ENCODE peak calls at places on chromosomes 5 and 9, in six cellular contexts. Q is DND-41, U is hepatocyte, I is PC-3, V is OCI-LY7, N is H9. K is an unnamed sample.

GRCh38 chr5:163385276-163385675 is 52.1 kb upstream of the CCNG1 start:
- DNase-seq in Q (no peak), V (no peak), N (no peak), I (no peak), U (no peak), K (no peak)

GRCh38 chr9:109799792-109800191 is 19.8 kb downstream of the PALM2AKAP2 start:
- DNase-seq in N (no peak), U (no peak), I (peak; percentile 47), V (no peak), Q (no peak), K (no peak)

GRCh38 chr9:123031963-123032362 is 1.5 kb upstream of the GPR21 start:
- DNase-seq in I (no peak), U (no peak), Q (no peak), V (no peak), N (no peak), K (no peak)

GRCh38 chr5:74056102-74056788 is 430.2 kb downstream of the ARHGEF28 start:
- DNase-seq in V (no peak), I (no peak), Q (no peak), N (no peak), U (no peak), K (no peak)

GRCh38 chr9:90141723-90142122 is 500.9 kb downstream of the DIRAS2 start:
- DNase-seq in Q (no peak), N (no peak), I (peak; percentile 31), V (peak; percentile 48), U (peak; percentile 40), K (no peak)

GRCh38 chr5:151040211-151040747 is 19.9 kb downstream of the GPX3 start:
- DNase-seq in V (no peak), N (no peak), U (peak; percentile 51), I (peak; percentile 90), Q (no peak), K (peak; percentile 38)

GRCh38 chr9:84953797-84954695 is 284.5 kb downstream of the NTRK2 start:
- DNase-seq in I (peak; percentile 25), Q (peak; percentile 35), U (peak; percentile 88), N (peak; percentile 87), V (peak; percentile 32), K (peak; percentile 33)

GRCh38 chr5:140855772-140856674 is at the start of gene PCDHA10:
- DNase-seq in I (no peak), N (peak; percentile 60), V (peak; percentile 18), U (peak; percentile 72), Q (no peak), K (no peak)

GRCh38 chr9:522658-523057 is 308.0 kb downstream of the DOCK8 start:
- DNase-seq in V (no peak), U (no peak), N (no peak), I (no peak), Q (no peak), K (no peak)

GRCh38 chr9:133979124-133979920 is 12.8 kb downstream of the VAV2 start:
- DNase-seq in V (peak; percentile 86), Q (no peak), U (peak; percentile 46), N (peak; percentile 31), I (no peak), K (no peak)

GRCh38 chr9:106420511-106420944 is 442.4 kb upstream of the ZNF462 start:
- DNase-seq in N (no peak), I (peak; percentile 92), V (no peak), Q (no peak), U (peak; percentile 34), K (peak; percentile 9)

GRCh38 chr5:154376481-154376880 is 69.3 kb upstream of the SAP30L start:
- DNase-seq in Q (no peak), V (no peak), U (no peak), I (no peak), N (no peak), K (no peak)

GRCh38 chr5:169946743-169947142 is 33.6 kb downstream of the INSYN2B start:
- DNase-seq in V (no peak), I (no peak), Q (no peak), U (no peak), N (no peak), K (no peak)

GRCh38 chr5:25362799-25363198 is 718.0 kb upstream of the CDH10 start:
- DNase-seq in Q (no peak), I (peak; percentile 64), U (no peak), V (no peak), N (peak; percentile 33), K (no peak)

GRCh38 chr5:160466121-160466520 is 44.5 kb downstream of the PTTG1 start:
- DNase-seq in U (no peak), V (no peak), I (no peak), Q (no peak), N (no peak), K (no peak)

GRCh38 chr5:154220625-154221024 is 30.1 kb downstream of the GALNT10 start:
- DNase-seq in N (no peak), V (no peak), Q (no peak), U (no peak), I (peak; percentile 74), K (no peak)

DNA sequence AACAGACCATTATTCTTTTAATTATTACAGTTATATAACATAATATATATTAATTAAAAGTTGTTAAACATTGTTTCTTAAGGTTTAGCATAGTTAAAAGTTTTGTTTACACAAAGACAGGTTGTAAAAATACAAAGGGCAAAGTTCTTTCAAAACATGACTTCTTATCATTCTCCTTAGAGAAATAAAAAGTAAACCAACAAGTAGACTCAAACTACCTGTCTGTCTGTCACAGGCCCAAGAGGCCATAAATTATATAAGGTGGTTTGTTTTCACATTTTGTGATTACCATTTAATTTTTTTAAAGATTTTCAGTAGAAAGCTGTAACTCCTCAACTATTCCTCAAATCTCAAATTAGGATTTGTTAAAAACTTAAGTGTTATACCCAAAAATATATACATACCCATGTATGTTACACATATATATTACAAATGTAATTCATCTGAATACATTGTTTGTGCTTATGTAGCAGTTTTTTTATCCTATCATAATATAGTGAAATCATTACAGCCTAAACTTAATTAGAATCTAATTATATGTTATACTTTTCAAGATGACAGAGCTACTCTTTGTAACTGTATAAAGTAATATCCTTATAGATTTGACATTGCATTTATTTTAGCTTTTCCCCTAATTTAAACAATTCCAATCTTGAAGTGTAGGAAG is 93.8 kb upstream of the GRHPR start:
- DNase-seq in N (no peak), I (no peak), U (no peak), Q (no peak), V (no peak), K (no peak)
- H3K4me2 ChIP-seq in N (no peak overlapping the region), I (no peak overlapping the region), U (peak overlapping the region; percentile 14), Q (no peak overlapping the region), V (peak overlapping the region; percentile 76), K (no peak overlapping the region)

DNA sequence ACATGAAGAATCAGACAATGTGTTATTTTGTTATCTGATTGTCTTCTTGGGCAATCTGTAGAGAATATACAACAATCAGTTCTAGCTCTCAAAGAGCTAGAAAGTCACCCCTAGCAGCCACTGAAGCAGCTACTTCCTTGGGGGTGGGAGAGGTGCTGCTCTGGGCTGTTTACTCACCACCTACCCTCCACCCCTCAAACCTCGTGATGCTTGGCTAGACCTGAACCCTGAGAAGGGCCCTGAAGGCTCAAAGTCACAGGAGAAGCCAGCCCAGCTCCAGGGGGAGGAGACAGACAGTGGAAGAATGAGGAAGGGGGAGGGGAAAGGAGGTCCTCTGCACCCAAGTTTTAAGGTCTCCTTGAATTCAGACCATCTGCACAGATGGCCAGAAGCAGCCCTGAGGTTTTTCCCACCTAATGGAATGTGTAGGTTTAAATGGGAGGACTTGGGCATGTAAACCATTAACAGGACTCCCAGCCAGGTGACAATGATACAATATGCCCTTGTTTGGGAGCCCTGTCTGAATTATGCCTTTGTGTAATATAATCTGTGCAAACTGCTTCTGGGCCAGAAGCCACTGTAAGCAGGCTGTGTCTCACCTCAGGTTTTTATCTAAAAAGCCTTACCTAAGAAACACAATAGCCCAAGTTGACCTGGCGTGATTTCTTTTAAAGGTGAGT is 180.4 kb downstream of the PIK3R1 start:
- DNase-seq in N (no peak), U (peak; percentile 56), I (peak; percentile 12), V (no peak), Q (no peak), K (no peak)
- TF ChIP-seq CTCF in N (no peak), U (no peak), I (no peak), V (no peak), Q (no peak), K (no peak)

GRCh38 chr5:78565395-78565794 is 83.2 kb downstream of the LHFPL2 start:
- DNase-seq in Q (no peak), N (no peak), U (no peak), V (no peak), I (no peak), K (no peak)

GRCh38 chr5:78568676-78569075 is 79.9 kb downstream of the LHFPL2 start:
- DNase-seq in N (no peak), U (no peak), Q (no peak), I (no peak), V (no peak), K (no peak)

GRCh38 chr5:78568212-78568611 is 80.4 kb downstream of the LHFPL2 start:
- DNase-seq in V (no peak), Q (no peak), N (no peak), I (no peak), U (no peak), K (no peak)

GRCh38 chr5:78569441-78569840 is 79.1 kb downstream of the LHFPL2 start:
- DNase-seq in I (no peak), Q (no peak), U (peak; percentile 73), V (no peak), N (no peak), K (no peak)

GRCh38 chr5:78566747-78567449 is 81.7 kb downstream of the LHFPL2 start:
- DNase-seq in N (no peak), U (no peak), Q (no peak), I (peak; percentile 23), V (no peak), K (no peak)
- H3K4me2 ChIP-seq in N (no peak overlapping the region), U (no peak overlapping the region), Q (no peak overlapping the region), I (no peak overlapping the region), V (no peak overlapping the region), K (no peak overlapping the region)

DNA sequence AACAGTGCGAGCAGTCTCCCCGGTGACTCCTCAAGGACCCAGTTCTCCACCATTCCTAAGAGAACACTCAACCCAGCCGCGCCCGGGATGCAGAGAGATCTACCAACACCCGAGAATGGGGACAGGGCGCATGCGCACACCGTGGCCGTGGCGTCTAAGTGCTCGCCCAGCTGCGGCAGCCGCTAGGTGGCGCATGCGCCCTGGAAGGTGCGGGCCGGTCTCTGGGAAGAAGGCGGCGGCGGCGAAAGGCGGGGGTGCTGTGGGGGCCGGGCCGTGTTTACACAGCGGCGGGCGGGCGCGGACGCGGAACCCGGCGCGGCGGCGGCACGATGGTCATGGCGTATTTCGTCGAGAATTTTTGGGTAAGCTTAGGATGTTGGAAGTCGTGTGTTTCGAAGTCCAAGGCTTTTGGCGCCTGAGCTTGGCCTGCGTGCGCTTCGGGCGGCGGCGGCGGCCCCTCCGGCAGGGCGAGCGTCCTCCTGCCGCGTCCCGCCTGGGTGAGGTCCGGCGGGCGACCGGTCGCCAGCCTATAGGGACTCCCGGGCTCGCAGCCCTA is at the start of gene FCHO2:
- DNase-seq in N (peak; percentile 96), I (peak; percentile 97), Q (peak; percentile 73), U (peak; percentile 100), V (peak; percentile 95), K (peak; percentile 92)
- TF ChIP-seq CTCF in N (peak; percentile 90), I (peak; percentile 62), Q (peak; percentile 75), U (peak; percentile 87), V (peak; percentile 83), K (peak; percentile 95)

DNA sequence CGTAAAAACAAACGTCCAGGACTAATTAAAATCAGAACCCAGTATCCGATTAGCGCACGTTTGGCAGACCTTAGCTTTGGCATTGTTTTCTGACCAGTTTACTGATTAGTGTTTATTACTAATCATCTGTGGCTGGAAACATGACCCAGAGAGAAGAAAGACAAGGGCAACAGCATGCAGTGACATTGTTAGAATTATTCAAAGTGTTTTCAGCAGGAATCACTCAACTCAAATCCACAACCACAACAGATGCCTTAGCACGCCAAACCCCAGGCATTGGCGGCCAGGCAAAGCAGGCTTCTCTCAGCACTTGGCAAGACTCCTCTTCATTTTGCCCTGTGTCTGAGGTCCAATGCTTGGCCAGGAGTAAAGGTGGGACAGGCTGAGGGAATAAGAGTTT is 490.0 kb downstream of the EBF1 start:
- DNase-seq in I (no peak), V (no peak), Q (no peak), N (no peak), U (no peak), K (no peak)
- H3K4me2 ChIP-seq in I (no peak overlapping the region), V (no peak overlapping the region), Q (no peak overlapping the region), N (no peak overlapping the region), U (no peak overlapping the region), K (no peak overlapping the region)

K was measured in keratinocyte.